ENCODE peak calls at places on chromosomes 2 and 18, in five cellular contexts. One of them, this sample, is unnamed.

GRCh38 chr2:186995092-186995491 is 146.1 kb upstream of the ZSWIM2 start:
- DNase-seq in body of pancreas: no peak
- DNase-seq in astrocyte of the spinal cord: peak
- DNase-seq in HFF-Myc: no peak
- DNase-seq in B cell: no peak
- DNase-seq in this sample: no peak

GRCh38 chr18:24089059-24089458 is 49.8 kb upstream of the CABYR start:
- DNase-seq in body of pancreas: no peak
- DNase-seq in astrocyte of the spinal cord: no peak
- DNase-seq in HFF-Myc: no peak
- DNase-seq in B cell: no peak
- DNase-seq in this sample: no peak

GRCh38 chr2:26786207-26787023 is 559 bp downstream of the CENPA start:
- DNase-seq in body of pancreas: no peak
- DNase-seq in astrocyte of the spinal cord: no peak
- DNase-seq in HFF-Myc: no peak
- DNase-seq in B cell: no peak
- DNase-seq in this sample: peak

GRCh38 chr2:225378984-225379383 is 20.5 kb upstream of the NYAP2 start:
- DNase-seq in body of pancreas: no peak
- DNase-seq in astrocyte of the spinal cord: no peak
- DNase-seq in HFF-Myc: no peak
- DNase-seq in B cell: no peak
- DNase-seq in this sample: no peak

GRCh38 chr2:176159678-176160250 is 2.7 kb downstream of the HOXD3 start:
- DNase-seq in body of pancreas: no peak
- DNase-seq in astrocyte of the spinal cord: no peak
- DNase-seq in HFF-Myc: no peak
- DNase-seq in B cell: no peak
- DNase-seq in this sample: no peak

GRCh38 chr2:136324966-136325365 is 207.0 kb upstream of the CXCR4 start:
- DNase-seq in body of pancreas: no peak
- DNase-seq in astrocyte of the spinal cord: no peak
- DNase-seq in HFF-Myc: no peak
- DNase-seq in B cell: peak
- DNase-seq in this sample: no peak

GRCh38 chr18:54742654-54743053 is 85.6 kb upstream of the RAB27B start:
- DNase-seq in body of pancreas: peak
- DNase-seq in astrocyte of the spinal cord: peak
- DNase-seq in HFF-Myc: peak
- DNase-seq in B cell: no peak
- DNase-seq in this sample: peak

GRCh38 chr2:222302178-222303018 is 3.6 kb upstream of the PAX3 start:
- DNase-seq in body of pancreas: no peak
- DNase-seq in astrocyte of the spinal cord: peak
- DNase-seq in HFF-Myc: no peak
- DNase-seq in B cell: no peak
- DNase-seq in this sample: no peak

GRCh38 chr2:44952806-44953685 is 11.5 kb downstream of the SIX3 start:
- DNase-seq in body of pancreas: no peak
- DNase-seq in astrocyte of the spinal cord: no peak
- DNase-seq in HFF-Myc: no peak
- DNase-seq in B cell: peak
- DNase-seq in this sample: no peak

GRCh38 chr2:75596784-75597183 is 36.0 kb upstream of the EVA1A start:
- DNase-seq in body of pancreas: no peak
- DNase-seq in astrocyte of the spinal cord: peak
- DNase-seq in HFF-Myc: no peak
- DNase-seq in B cell: no peak
- DNase-seq in this sample: no peak

GRCh38 chr2:1721706-1722483 is 22.4 kb downstream of the PXDN start:
- DNase-seq in body of pancreas: no peak
- DNase-seq in astrocyte of the spinal cord: peak
- DNase-seq in HFF-Myc: no peak
- DNase-seq in B cell: no peak
- DNase-seq in this sample: no peak

GRCh38 chr2:119823734-119824334 is 64.1 kb downstream of the PTPN4 start:
- DNase-seq in body of pancreas: peak
- DNase-seq in astrocyte of the spinal cord: peak
- DNase-seq in HFF-Myc: peak
- DNase-seq in B cell: peak
- DNase-seq in this sample: peak

GRCh38 chr18:36711813-36712444 is 116.9 kb downstream of the TPGS2 start:
- DNase-seq in body of pancreas: peak
- DNase-seq in astrocyte of the spinal cord: peak
- DNase-seq in HFF-Myc: no peak
- DNase-seq in B cell: no peak
- DNase-seq in this sample: no peak

GRCh38 chr2:98806266-98806697 is 75.3 kb upstream of the MGAT4A start:
- DNase-seq in body of pancreas: peak
- DNase-seq in astrocyte of the spinal cord: peak
- DNase-seq in HFF-Myc: no peak
- DNase-seq in B cell: no peak
- DNase-seq in this sample: no peak

GRCh38 chr2:150060341-150060740 is 427.1 kb downstream of the RND3 start:
- DNase-seq in body of pancreas: no peak
- DNase-seq in astrocyte of the spinal cord: no peak
- DNase-seq in HFF-Myc: no peak
- DNase-seq in B cell: no peak
- DNase-seq in this sample: no peak

GRCh38 chr2:68282814-68283812 is 30.8 kb upstream of the PPP3R1 start:
- DNase-seq in body of pancreas: no peak
- DNase-seq in astrocyte of the spinal cord: peak
- DNase-seq in HFF-Myc: no peak
- DNase-seq in B cell: peak
- DNase-seq in this sample: no peak
- TF ChIP-seq CTCF in body of pancreas: peak
- TF ChIP-seq CTCF in astrocyte of the spinal cord: peak
- TF ChIP-seq CTCF in HFF-Myc: peak
- TF ChIP-seq CTCF in B cell: peak
- TF ChIP-seq CTCF in this sample: peak

GRCh38 chr2:71637736-71638135 is 184.4 kb downstream of the DYSF start:
- DNase-seq in body of pancreas: no peak
- DNase-seq in astrocyte of the spinal cord: no peak
- DNase-seq in HFF-Myc: no peak
- DNase-seq in B cell: no peak
- DNase-seq in this sample: no peak
- TF ChIP-seq CTCF in body of pancreas: no peak
- TF ChIP-seq CTCF in astrocyte of the spinal cord: no peak
- TF ChIP-seq CTCF in HFF-Myc: no peak
- TF ChIP-seq CTCF in B cell: no peak
- TF ChIP-seq CTCF in this sample: no peak

DNA sequence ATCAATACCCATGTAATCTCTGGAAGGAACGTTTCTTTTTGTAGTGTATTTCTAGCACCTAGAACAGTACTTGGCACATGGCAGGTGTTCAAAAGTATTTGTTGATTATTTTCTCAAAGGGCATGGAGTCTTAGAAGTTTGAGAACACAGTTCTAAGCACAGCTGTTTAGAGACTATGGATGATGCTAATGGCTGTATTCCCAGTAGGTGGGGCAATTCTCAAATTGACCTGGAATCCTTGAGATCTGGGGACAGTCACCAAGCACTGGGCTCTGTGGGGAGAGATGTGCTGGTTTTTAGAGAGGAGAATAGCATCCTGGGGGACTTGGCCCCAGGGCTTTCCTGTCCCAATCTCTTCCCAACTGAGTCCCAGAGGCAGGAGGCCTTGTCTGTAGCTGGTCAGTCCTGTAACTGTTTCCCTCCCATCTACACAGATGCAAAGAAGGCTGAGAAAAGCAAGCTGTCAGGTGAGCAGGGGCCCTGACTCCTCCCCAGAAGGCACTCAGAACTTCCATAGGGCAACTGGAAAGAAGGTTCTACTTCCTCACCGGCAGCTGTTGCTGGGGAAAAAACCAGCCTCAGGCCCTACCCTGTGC is 17.5 kb upstream of the IL36G start:
- DNase-seq in body of pancreas: no peak
- DNase-seq in astrocyte of the spinal cord: no peak
- DNase-seq in HFF-Myc: no peak
- DNase-seq in B cell: no peak
- DNase-seq in this sample: no peak
- TF ChIP-seq CTCF in body of pancreas: no peak
- TF ChIP-seq CTCF in astrocyte of the spinal cord: no peak
- TF ChIP-seq CTCF in HFF-Myc: peak
- TF ChIP-seq CTCF in B cell: no peak
- TF ChIP-seq CTCF in this sample: no peak

GRCh38 chr2:227370791-227371312 is 8.3 kb downstream of the TM4SF20 start:
- DNase-seq in body of pancreas: peak
- DNase-seq in astrocyte of the spinal cord: peak
- DNase-seq in HFF-Myc: no peak
- DNase-seq in B cell: no peak
- DNase-seq in this sample: no peak

GRCh38 chr2:227365833-227366232 is 13.3 kb downstream of the TM4SF20 start:
- DNase-seq in body of pancreas: no peak
- DNase-seq in astrocyte of the spinal cord: no peak
- DNase-seq in HFF-Myc: no peak
- DNase-seq in B cell: no peak
- DNase-seq in this sample: no peak

GRCh38 chr2:227363756-227364155 is 15.3 kb downstream of the TM4SF20 start:
- DNase-seq in body of pancreas: no peak
- DNase-seq in astrocyte of the spinal cord: no peak
- DNase-seq in HFF-Myc: no peak
- DNase-seq in B cell: peak
- DNase-seq in this sample: no peak

GRCh38 chr2:227370087-227370486 is 9.0 kb downstream of the TM4SF20 start:
- DNase-seq in body of pancreas: no peak
- DNase-seq in astrocyte of the spinal cord: no peak
- DNase-seq in HFF-Myc: no peak
- DNase-seq in B cell: no peak
- DNase-seq in this sample: no peak

DNA sequence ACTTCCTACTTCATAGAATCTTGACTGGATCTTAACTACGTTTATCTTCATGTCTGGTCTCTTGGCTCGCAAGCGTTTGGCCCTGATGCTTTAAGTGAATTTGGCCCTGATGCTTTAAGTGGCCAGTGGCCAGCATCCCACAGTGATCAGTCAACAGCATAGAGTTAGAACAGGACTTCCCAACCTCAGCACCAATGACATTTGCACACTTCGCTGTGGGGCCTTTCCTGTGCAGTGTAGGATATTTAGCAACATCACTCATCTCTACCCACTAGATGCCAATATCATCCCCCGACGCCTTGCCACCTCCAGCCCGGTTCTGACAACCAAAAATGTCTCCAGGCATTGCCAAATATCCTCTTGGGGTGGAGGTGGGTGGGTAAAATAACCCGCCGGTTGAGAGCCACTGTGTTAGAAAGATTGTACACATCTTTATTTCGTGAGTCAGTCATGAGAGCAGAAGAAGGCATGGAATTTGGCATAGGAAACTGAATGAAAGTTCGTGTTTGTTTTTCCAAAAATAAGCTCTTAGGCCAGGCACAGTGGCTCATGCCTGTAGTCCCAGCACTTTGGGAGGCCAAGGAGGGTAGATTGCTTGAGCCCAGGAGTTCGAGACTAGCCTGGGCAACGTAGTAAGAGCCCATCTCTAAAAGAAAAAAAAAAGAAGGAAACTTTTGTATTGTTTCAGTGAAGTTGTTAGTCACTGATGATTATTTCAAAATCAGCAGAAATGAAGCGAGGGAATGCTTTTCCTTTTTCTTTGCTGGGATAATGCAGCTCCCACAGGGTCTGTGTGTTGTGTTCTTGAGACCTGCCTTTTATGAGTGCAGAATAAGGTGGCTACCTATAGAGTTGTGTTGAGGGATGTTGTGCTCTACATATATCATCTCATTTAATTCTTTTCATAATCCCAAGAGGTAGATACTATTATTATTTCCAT is 12.0 kb downstream of the TM4SF20 start:
- DNase-seq in body of pancreas: no peak
- DNase-seq in astrocyte of the spinal cord: peak
- DNase-seq in HFF-Myc: no peak
- DNase-seq in B cell: no peak
- DNase-seq in this sample: no peak
- TF ChIP-seq CTCF in body of pancreas: no peak
- TF ChIP-seq CTCF in astrocyte of the spinal cord: no peak
- TF ChIP-seq CTCF in HFF-Myc: no peak
- TF ChIP-seq CTCF in B cell: no peak
- TF ChIP-seq CTCF in this sample: no peak

DNA sequence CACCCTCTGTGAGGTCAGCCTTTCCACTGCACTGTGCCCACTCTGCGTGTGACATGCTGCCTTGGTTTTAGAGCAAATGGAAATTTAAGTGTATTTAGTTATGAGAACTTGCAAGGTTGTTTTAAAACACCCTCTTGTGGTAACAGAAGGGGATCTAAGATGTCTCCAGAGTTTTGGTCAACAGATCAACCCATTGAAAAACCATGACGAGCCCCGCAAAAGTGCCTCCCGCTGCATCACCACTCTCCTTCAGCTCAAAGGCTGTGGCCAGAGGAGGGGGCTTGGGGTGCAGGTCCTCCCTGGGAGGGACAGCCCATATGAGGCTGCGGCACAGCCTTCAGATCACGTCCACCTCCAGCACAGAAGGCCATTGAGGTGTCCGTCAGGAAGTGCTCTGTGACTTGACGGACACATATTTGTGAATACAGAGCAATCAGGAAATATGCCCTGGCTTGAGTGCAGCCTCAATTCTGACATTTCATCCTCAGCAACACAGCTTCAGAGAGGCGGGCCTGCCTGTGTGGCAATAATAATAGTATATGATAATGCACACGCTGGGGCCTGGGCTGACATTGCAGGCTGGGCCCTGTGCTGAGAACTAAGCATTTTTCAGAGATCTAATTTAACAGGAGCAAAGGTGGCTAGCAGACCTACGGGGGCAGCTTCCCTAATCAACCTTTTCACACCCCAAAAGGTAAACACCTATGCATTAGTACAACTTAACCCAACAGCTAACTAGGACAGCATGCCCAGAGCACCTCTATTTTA is 213.9 kb downstream of the ANAPC1 start:
- DNase-seq in body of pancreas: no peak
- DNase-seq in astrocyte of the spinal cord: no peak
- DNase-seq in HFF-Myc: no peak
- DNase-seq in B cell: no peak
- DNase-seq in this sample: peak
- TF ChIP-seq CTCF in body of pancreas: no peak
- TF ChIP-seq CTCF in astrocyte of the spinal cord: no peak
- TF ChIP-seq CTCF in HFF-Myc: no peak
- TF ChIP-seq CTCF in B cell: no peak
- TF ChIP-seq CTCF in this sample: no peak

DNA sequence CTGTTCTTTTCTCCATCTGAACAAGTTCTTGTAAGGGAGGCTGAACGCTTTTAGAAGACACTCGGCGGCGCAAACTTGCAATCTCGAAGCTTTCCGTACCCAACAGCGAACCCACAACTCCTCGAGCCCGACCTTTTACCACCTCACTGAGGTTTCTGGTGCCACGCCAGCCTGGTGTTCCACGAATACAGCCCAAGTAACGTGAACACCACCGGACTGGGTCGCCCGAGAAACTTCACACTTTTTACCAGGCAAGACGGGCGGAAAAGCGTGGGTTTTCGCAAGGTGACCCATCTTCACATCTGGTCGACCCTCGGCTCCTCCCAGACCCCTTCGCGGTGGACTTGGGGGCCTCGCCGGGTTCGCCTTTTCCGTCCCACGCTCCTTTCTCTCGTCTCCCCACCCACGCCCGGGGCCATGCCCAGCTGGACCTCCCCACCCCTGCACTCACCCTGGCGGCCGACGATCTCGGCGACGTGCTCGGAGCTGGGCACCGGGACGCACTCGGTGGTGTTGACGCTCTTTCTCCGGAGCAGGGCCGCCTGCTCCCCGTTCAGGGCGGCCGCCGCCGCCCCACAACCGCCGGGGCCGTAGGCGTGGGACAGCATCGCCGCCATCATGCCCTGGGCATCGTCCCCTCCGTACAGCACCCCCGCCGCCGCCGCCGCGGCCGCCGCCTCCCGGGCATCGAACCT is 1.2 kb downstream of the MEX3C start:
- DNase-seq in body of pancreas: peak
- DNase-seq in astrocyte of the spinal cord: no peak
- DNase-seq in HFF-Myc: no peak
- DNase-seq in B cell: peak
- DNase-seq in this sample: peak
- TF ChIP-seq CTCF in body of pancreas: no peak
- TF ChIP-seq CTCF in astrocyte of the spinal cord: no peak
- TF ChIP-seq CTCF in HFF-Myc: no peak
- TF ChIP-seq CTCF in B cell: no peak
- TF ChIP-seq CTCF in this sample: no peak